ENCODE peak calls at places on chromosomes 4 and X, in six cellular contexts. One of them, this sample, is unnamed. For H3K4me1, the result is how much of the 10 kb centered on the place peaks cover.

GRCh38 chr4:54840992-54841768 is 183.4 kb downstream of the KIT start:
- DNase-seq in PC-3: peak
- DNase-seq in astrocyte: no peak
- DNase-seq in GM23248: peak
- DNase-seq in A673: peak
- DNase-seq in GM23338: no peak
- DNase-seq in this sample: peak

GRCh38 chr4:158535130-158535614 is 13.5 kb downstream of the RXFP1 start:
- DNase-seq in PC-3: peak
- DNase-seq in astrocyte: peak
- DNase-seq in GM23248: peak
- DNase-seq in A673: peak
- DNase-seq in GM23338: no peak
- DNase-seq in this sample: peak

GRCh38 chr4:69518543-69519198 is 23.0 kb upstream of the UGT2B4 start:
- DNase-seq in PC-3: no peak
- DNase-seq in astrocyte: no peak
- DNase-seq in GM23248: no peak
- DNase-seq in A673: no peak
- DNase-seq in GM23338: no peak
- DNase-seq in this sample: no peak

GRCh38 chr4:139919513-139919912 is 234.5 kb downstream of the MAML3 start:
- DNase-seq in PC-3: no peak
- DNase-seq in astrocyte: peak
- DNase-seq in GM23248: peak
- DNase-seq in A673: no peak
- DNase-seq in GM23338: no peak
- DNase-seq in this sample: no peak

GRCh38 chr4:67885727-67886126 is 1.9 kb upstream of the TMPRSS11D start:
- DNase-seq in PC-3: peak
- DNase-seq in astrocyte: peak
- DNase-seq in GM23248: peak
- DNase-seq in A673: peak
- DNase-seq in GM23338: no peak
- DNase-seq in this sample: peak

GRCh38 chr4:119244832-119245231 is 32.3 kb downstream of the USP53 start:
- DNase-seq in PC-3: no peak
- DNase-seq in astrocyte: no peak
- DNase-seq in GM23248: no peak
- DNase-seq in A673: peak
- DNase-seq in GM23338: no peak
- DNase-seq in this sample: no peak

GRCh38 chr4:130511776-130512175 is 1415.8 kb downstream of the C4orf33 start:
- DNase-seq in PC-3: no peak
- DNase-seq in astrocyte: no peak
- DNase-seq in GM23248: no peak
- DNase-seq in A673: peak
- DNase-seq in GM23338: no peak
- DNase-seq in this sample: no peak

GRCh38 chr4:151853034-151853433 is 92.2 kb upstream of the GATB start:
- DNase-seq in PC-3: no peak
- DNase-seq in astrocyte: no peak
- DNase-seq in GM23248: no peak
- DNase-seq in A673: peak
- DNase-seq in GM23338: no peak
- DNase-seq in this sample: no peak

GRCh38 chr4:27010334-27010940 is 149.8 kb downstream of the STIM2 start:
- DNase-seq in PC-3: peak
- DNase-seq in astrocyte: peak
- DNase-seq in GM23248: peak
- DNase-seq in A673: peak
- DNase-seq in GM23338: peak
- DNase-seq in this sample: peak

GRCh38 chr4:149841686-149842085 is 26.0 kb upstream of the IQCM start:
- DNase-seq in PC-3: no peak
- DNase-seq in astrocyte: peak
- DNase-seq in GM23248: no peak
- DNase-seq in A673: no peak
- DNase-seq in GM23338: peak
- DNase-seq in this sample: no peak

GRCh38 chrX:42948723-42949122 is 170.8 kb upstream of the PPP1R2C start:
- DNase-seq in PC-3: no peak
- DNase-seq in astrocyte: no peak
- DNase-seq in GM23248: no peak
- DNase-seq in A673: no peak
- DNase-seq in GM23338: no peak
- DNase-seq in this sample: no peak

GRCh38 chr4:139666735-139667266 is 1.2 kb downstream of the MGST2 start:
- DNase-seq in PC-3: peak
- DNase-seq in astrocyte: peak
- DNase-seq in GM23248: no peak
- DNase-seq in A673: peak
- DNase-seq in GM23338: peak
- DNase-seq in this sample: peak

GRCh38 chr4:184583738-184584502 is 65.3 kb downstream of the CASP3 start:
- DNase-seq in PC-3: no peak
- DNase-seq in astrocyte: no peak
- DNase-seq in GM23248: no peak
- DNase-seq in A673: no peak
- DNase-seq in GM23338: no peak
- DNase-seq in this sample: no peak

GRCh38 chr4:137421796-137422195 is 110.5 kb downstream of the PCDH18 start:
- DNase-seq in PC-3: no peak
- DNase-seq in astrocyte: peak
- DNase-seq in GM23248: peak
- DNase-seq in A673: no peak
- DNase-seq in GM23338: no peak
- DNase-seq in this sample: no peak

DNA sequence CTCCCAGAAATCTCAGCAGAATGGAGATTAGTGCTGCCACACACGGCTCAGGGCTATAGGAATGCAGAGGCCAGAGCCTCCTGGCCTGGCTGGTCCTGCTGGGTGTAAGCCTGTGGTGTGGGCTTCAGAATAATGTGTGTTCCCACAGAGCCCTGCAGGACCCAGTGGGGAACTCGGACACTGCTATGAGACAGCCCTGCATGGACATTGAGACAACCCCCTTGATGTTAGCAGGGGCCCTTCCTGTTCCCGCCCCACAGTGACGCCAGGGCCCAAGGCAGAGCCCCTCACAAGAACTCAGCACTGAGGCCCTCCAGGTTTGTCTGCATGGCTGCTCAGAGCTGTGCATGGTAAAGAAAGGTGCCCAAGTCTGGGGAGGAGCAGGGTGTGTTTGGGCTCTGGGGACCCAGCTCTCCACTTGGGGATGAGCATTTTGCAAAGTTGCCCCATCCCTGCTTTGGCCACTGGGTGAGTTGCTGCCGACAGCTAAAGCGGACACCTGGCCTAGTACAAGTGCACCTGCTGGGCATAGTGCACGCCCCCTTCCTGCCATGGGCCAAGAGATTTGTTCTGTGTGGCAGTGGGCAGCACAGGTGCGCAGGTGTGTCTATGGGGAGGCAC is 1.9 kb upstream of the MXD4 start:
- DNase-seq in PC-3: no peak
- DNase-seq in astrocyte: no peak
- DNase-seq in GM23248: no peak
- DNase-seq in A673: no peak
- DNase-seq in GM23338: no peak
- DNase-seq in this sample: no peak
- H3K4me1 ChIP-seq in PC-3: under half
- H3K4me1 ChIP-seq in astrocyte: under half
- H3K4me1 ChIP-seq in GM23248: under half
- H3K4me1 ChIP-seq in A673: under half
- H3K4me1 ChIP-seq in GM23338: under half
- H3K4me1 ChIP-seq in this sample: under half

GRCh38 chr4:48449151-48449550 is 34.0 kb upstream of the SLC10A4 start:
- DNase-seq in PC-3: no peak
- DNase-seq in astrocyte: no peak
- DNase-seq in GM23248: no peak
- DNase-seq in A673: no peak
- DNase-seq in GM23338: no peak
- DNase-seq in this sample: no peak

GRCh38 chr4:48450740-48451139 is 32.4 kb upstream of the SLC10A4 start:
- DNase-seq in PC-3: no peak
- DNase-seq in astrocyte: no peak
- DNase-seq in GM23248: no peak
- DNase-seq in A673: peak
- DNase-seq in GM23338: no peak
- DNase-seq in this sample: no peak

DNA sequence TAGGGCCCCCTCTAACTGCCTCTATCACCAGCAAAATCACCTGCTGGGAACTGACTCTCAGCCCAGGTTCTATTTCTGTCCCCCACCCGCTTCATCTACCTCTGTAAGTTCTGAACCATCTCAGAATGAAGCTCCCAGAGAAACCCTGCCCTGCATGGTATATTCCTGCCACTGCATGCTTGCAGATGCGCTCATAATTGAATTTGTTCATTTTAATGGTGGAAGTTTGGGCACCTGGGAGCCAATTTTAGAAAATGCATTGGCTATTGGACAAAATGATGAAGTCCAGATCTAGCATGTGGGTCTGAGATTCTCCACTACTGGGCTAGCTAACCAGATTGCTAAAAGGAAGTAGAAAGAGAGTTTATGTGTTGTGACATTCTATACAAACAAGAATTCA is 28.6 kb upstream of the SLC10A4 start:
- DNase-seq in PC-3: no peak
- DNase-seq in astrocyte: no peak
- DNase-seq in GM23248: no peak
- DNase-seq in A673: no peak
- DNase-seq in GM23338: no peak
- DNase-seq in this sample: no peak
- TF ChIP-seq EZH2 in PC-3: no peak
- TF ChIP-seq EZH2 in astrocyte: no peak
- TF ChIP-seq EZH2 in GM23248: no peak
- TF ChIP-seq EZH2 in A673: no peak
- TF ChIP-seq EZH2 in GM23338: no peak
- TF ChIP-seq EZH2 in this sample: no peak

GRCh38 chr4:2977116-2978097 is 14.0 kb downstream of the GRK4 start:
- DNase-seq in PC-3: peak
- DNase-seq in astrocyte: peak
- DNase-seq in GM23248: peak
- DNase-seq in A673: no peak
- DNase-seq in GM23338: no peak
- DNase-seq in this sample: peak

GRCh38 chr4:2982012-2982411 is 18.6 kb downstream of the GRK4 start:
- DNase-seq in PC-3: no peak
- DNase-seq in astrocyte: no peak
- DNase-seq in GM23248: no peak
- DNase-seq in A673: no peak
- DNase-seq in GM23338: no peak
- DNase-seq in this sample: no peak

DNA sequence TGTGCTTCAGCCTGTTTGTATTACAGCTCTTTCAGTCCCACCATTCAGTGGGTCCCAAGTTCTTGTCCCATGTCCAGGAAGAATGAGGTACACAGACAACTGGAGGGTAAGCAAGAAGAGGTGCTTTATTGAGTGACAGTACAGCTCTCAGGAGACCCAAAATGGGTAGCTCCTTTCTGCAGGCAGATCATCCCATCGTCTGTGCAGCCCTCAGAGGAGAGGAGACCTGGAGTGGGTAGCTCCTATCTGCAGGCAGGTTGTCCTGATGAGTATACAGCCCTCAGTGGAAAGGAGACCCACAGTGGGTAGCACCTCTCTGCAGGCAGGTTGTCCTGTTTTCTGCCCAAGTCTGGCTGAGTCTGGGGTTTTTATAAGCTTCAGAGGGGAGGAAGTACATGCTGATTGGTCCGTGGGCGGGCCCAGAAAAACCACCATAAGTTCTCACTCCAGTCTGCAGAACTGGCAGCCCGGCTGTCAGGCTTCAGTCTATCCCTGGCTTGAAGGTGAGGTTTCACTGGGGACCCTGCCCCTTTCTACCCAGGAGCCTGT is 18.0 kb downstream of the GRK4 start:
- DNase-seq in PC-3: no peak
- DNase-seq in astrocyte: no peak
- DNase-seq in GM23248: no peak
- DNase-seq in A673: no peak
- DNase-seq in GM23338: no peak
- DNase-seq in this sample: no peak
- H3K4me1 ChIP-seq in PC-3: under half
- H3K4me1 ChIP-seq in astrocyte: under half
- H3K4me1 ChIP-seq in GM23248: under half
- H3K4me1 ChIP-seq in A673: under half
- H3K4me1 ChIP-seq in GM23338: under half
- H3K4me1 ChIP-seq in this sample: under half

DNA sequence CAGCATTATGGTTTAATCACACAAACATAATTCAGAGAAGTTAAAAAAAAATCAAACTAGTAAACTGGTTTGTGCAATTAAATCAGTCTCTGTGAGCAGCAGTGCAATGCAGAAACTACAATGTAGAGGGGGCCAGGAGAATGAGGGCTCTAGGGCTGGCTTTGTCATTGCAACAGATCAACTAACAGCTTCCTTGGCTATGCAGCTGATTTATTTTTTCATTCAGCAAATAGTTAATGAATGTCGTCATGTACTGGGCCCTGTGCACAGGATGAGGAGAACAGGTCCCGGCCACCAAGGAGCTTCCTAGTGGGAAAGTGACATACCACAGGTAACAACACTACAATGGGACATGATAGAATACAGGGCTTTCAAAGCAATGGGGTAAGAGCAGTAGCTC is 190.1 kb downstream of the NSUN7 start:
- DNase-seq in PC-3: no peak
- DNase-seq in astrocyte: no peak
- DNase-seq in GM23248: no peak
- DNase-seq in A673: no peak
- DNase-seq in GM23338: no peak
- DNase-seq in this sample: no peak
- TF ChIP-seq EZH2 in PC-3: no peak
- TF ChIP-seq EZH2 in astrocyte: no peak
- TF ChIP-seq EZH2 in GM23248: no peak
- TF ChIP-seq EZH2 in A673: no peak
- TF ChIP-seq EZH2 in GM23338: no peak
- TF ChIP-seq EZH2 in this sample: no peak

DNA sequence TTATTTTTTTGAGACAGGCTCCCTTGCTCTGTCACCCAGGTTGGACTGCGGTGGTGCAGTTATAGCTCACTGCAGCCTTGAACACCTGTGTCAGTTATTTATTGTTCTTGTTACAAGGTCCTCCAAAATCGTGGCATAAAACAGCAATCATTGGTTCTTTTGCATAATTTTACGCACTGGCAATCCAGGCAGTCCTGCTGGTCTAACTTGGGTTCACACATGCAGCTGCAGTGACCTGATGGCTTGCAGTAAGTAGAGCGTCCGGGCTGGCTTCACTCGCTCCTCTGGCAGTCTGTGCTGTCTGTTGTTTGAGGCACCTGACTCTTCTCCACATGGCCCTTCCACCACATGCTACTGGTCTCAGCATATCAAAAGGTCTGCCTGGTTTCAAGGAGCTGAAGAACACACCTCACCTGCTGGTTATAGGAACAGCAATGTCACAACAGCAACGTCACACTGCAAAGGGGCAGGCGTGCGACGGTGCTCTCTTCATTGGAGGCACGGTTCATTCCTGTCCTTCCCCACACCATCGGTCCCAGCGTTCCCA is 894.6 kb downstream of the TRIML1 start:
- DNase-seq in PC-3: no peak
- DNase-seq in astrocyte: no peak
- DNase-seq in GM23248: no peak
- DNase-seq in A673: no peak
- DNase-seq in GM23338: no peak
- DNase-seq in this sample: no peak
- H3K4me1 ChIP-seq in PC-3: under half
- H3K4me1 ChIP-seq in astrocyte: under half
- H3K4me1 ChIP-seq in GM23248: under half
- H3K4me1 ChIP-seq in A673: under half
- H3K4me1 ChIP-seq in GM23338: under half
- H3K4me1 ChIP-seq in this sample: under half